ENCODE peak calls at places on chromosomes 4 and X, in five cellular contexts. One of them, this sample, is unnamed.

GRCh38 chrX:113929004-113929403 is 654.9 kb upstream of the HTR2C start:
- DNase-seq in germinal center: no peak
- DNase-seq in fibroblast of lung: peak; percentile 0
- DNase-seq in cardiac septum: no peak
- DNase-seq in tibial nerve: no peak
- DNase-seq in this sample: peak; percentile 7

GRCh38 chr4:38292529-38292928 is 332.3 kb downstream of the PTTG2 start:
- DNase-seq in fibroblast of lung: no peak
- DNase-seq in cardiac septum: no peak
- DNase-seq in germinal center: no peak
- DNase-seq in tibial nerve: no peak
- DNase-seq in this sample: no peak

GRCh38 chrX:40077906-40078305 is 19.9 kb downstream of the BCOR start:
- DNase-seq in germinal center: no peak
- DNase-seq in tibial nerve: no peak
- DNase-seq in cardiac septum: no peak
- DNase-seq in fibroblast of lung: no peak
- DNase-seq in this sample: no peak

GRCh38 chr4:27048350-27049100 is 187.9 kb downstream of the STIM2 start:
- DNase-seq in germinal center: peak; percentile 48
- DNase-seq in cardiac septum: no peak
- DNase-seq in fibroblast of lung: peak; percentile 51
- DNase-seq in tibial nerve: no peak
- DNase-seq in this sample: peak; percentile 65

GRCh38 chrX:101210630-101211029 is 9.0 kb upstream of the DRP2 start:
- DNase-seq in cardiac septum: no peak
- DNase-seq in fibroblast of lung: no peak
- DNase-seq in tibial nerve: no peak
- DNase-seq in germinal center: no peak
- DNase-seq in this sample: no peak

GRCh38 chrX:1535241-1536041 is 1.5 kb downstream of the P2RY8 start:
- DNase-seq in cardiac septum: no peak
- DNase-seq in germinal center: peak; percentile 49
- DNase-seq in tibial nerve: peak; percentile 64
- DNase-seq in fibroblast of lung: no peak
- DNase-seq in this sample: no peak

GRCh38 chrX:46325312-46325877 is 219.8 kb downstream of the ZNF674 start:
- DNase-seq in germinal center: no peak
- DNase-seq in tibial nerve: no peak
- DNase-seq in fibroblast of lung: peak; percentile 42
- DNase-seq in cardiac septum: no peak
- DNase-seq in this sample: peak; percentile 56

GRCh38 chr4:37715889-37716402 is 29.8 kb upstream of the RELL1 start:
- DNase-seq in germinal center: no peak
- DNase-seq in fibroblast of lung: peak; percentile 66
- DNase-seq in tibial nerve: no peak
- DNase-seq in cardiac septum: no peak
- DNase-seq in this sample: no peak

GRCh38 chr4:144572660-144573059 is 73.3 kb upstream of the HHIP start:
- DNase-seq in fibroblast of lung: no peak
- DNase-seq in germinal center: no peak
- DNase-seq in tibial nerve: no peak
- DNase-seq in cardiac septum: no peak
- DNase-seq in this sample: no peak

GRCh38 chrX:71095971-71096701 is 485 bp downstream of the FOXO4 start:
- DNase-seq in fibroblast of lung: no peak
- DNase-seq in germinal center: no peak
- DNase-seq in cardiac septum: no peak
- DNase-seq in tibial nerve: peak; percentile 53
- DNase-seq in this sample: no peak

GRCh38 chr4:148265627-148266026 is 176.6 kb downstream of the NR3C2 start:
- DNase-seq in germinal center: no peak
- DNase-seq in tibial nerve: no peak
- DNase-seq in cardiac septum: no peak
- DNase-seq in fibroblast of lung: no peak
- DNase-seq in this sample: no peak

GRCh38 chr4:30720021-30720655 is at the start of gene PCDH7:
- DNase-seq in cardiac septum: no peak
- DNase-seq in fibroblast of lung: peak; percentile 83
- DNase-seq in tibial nerve: no peak
- DNase-seq in germinal center: no peak
- DNase-seq in this sample: peak; percentile 35

GRCh38 chrX:115625577-115626301 is 64.8 kb downstream of the PLS3 start:
- DNase-seq in tibial nerve: peak; percentile 22
- DNase-seq in fibroblast of lung: peak; percentile 61
- DNase-seq in cardiac septum: no peak
- DNase-seq in germinal center: no peak
- DNase-seq in this sample: peak; percentile 24

GRCh38 chr4:141409556-141409955 is 188.9 kb downstream of the ZNF330 start:
- DNase-seq in fibroblast of lung: no peak
- DNase-seq in tibial nerve: no peak
- DNase-seq in germinal center: no peak
- DNase-seq in cardiac septum: no peak
- DNase-seq in this sample: no peak

This sample was measured in AG20443.